ENCODE peak calls at places on chromosomes 3 and 15, in six cellular contexts. T, P, M, Y, E and C are unnamed samples.

GRCh38 chr3:55330355-55330754 is 156.8 kb downstream of the WNT5A start:
- DNase-seq in Y (peak), E (no peak), P (no peak), T (peak), M (no peak), C (peak)

GRCh38 chr3:117997201-117998049 is 1037.2 kb downstream of the IGSF11 start:
- DNase-seq in Y (peak), M (peak), E (peak), T (peak), P (peak), C (peak)

GRCh38 chr3:155554777-155555445 is 190.0 kb downstream of the PLCH1 start:
- DNase-seq in E (peak), M (no peak), P (no peak), T (no peak), Y (no peak), C (no peak)

GRCh38 chr3:7562892-7563291 is 702.0 kb downstream of the GRM7 start:
- DNase-seq in T (no peak), Y (no peak), P (no peak), M (no peak), E (no peak), C (no peak)

GRCh38 chr3:4983739-4984510 is 4.7 kb downstream of the BHLHE40 start:
- DNase-seq in P (no peak), M (peak), T (peak), Y (peak), E (peak), C (peak)

GRCh38 chr3:72907851-72908620 is 20.2 kb downstream of the GXYLT2 start:
- DNase-seq in E (no peak), T (no peak), Y (peak), P (no peak), M (no peak), C (peak)

GRCh38 chr15:54518145-54518941 is 540.1 kb downstream of the UNC13C start:
- DNase-seq in T (no peak), Y (no peak), P (no peak), E (no peak), M (no peak), C (no peak)

GRCh38 chr3:148615385-148615784 is 82.3 kb upstream of the AGTR1 start:
- DNase-seq in T (no peak), E (no peak), P (no peak), M (no peak), Y (no peak), C (no peak)

GRCh38 chr3:126259411-126260391 is 79.3 kb upstream of the ALDH1L1 start:
- DNase-seq in T (no peak), M (peak), Y (peak), P (no peak), E (no peak), C (peak)

GRCh38 chr15:38507570-38507969 is 53.6 kb downstream of the FAM98B start:
- DNase-seq in P (no peak), T (no peak), Y (no peak), E (no peak), M (no peak), C (no peak)

GRCh38 chr15:31554261-31554660 is 227.6 kb downstream of the KLF13 start:
- DNase-seq in T (no peak), P (no peak), Y (peak), M (no peak), E (no peak), C (peak)

GRCh38 chr3:46269556-46269955 is 27.3 kb downstream of the CCR3 start:
- DNase-seq in E (no peak), Y (no peak), M (no peak), P (no peak), T (no peak), C (no peak)

GRCh38 chr3:161890147-161890625 is 393.6 kb downstream of the OTOL1 start:
- DNase-seq in E (no peak), T (no peak), P (no peak), M (no peak), Y (peak), C (peak)

GRCh38 chr3:71723452-71724170 is 1.6 kb downstream of the EIF4E3 start:
- DNase-seq in E (no peak), M (no peak), Y (no peak), P (no peak), T (no peak), C (no peak)

GRCh38 chr3:17747184-17747889 is 4.9 kb upstream of the TBC1D5 start:
- DNase-seq in E (no peak), M (no peak), Y (no peak), P (no peak), T (no peak), C (no peak)

GRCh38 chr3:52237659-52238172 is 1.2 kb downstream of the TWF2 start:
- DNase-seq in P (no peak), M (no peak), Y (peak), T (peak), E (no peak), C (peak)

GRCh38 chr3:47850062-47850802 is 47.3 kb downstream of the DHX30 start:
- DNase-seq in E (no peak), Y (peak), P (no peak), M (peak), T (no peak), C (peak)

GRCh38 chr3:143307613-143308183 is 188.1 kb downstream of the CHST2 start:
- DNase-seq in T (peak), M (no peak), P (no peak), E (no peak), Y (no peak), C (peak)

GRCh38 chr3:4302747-4303146 is 422 bp upstream of the SETMAR start:
- DNase-seq in Y (no peak), M (no peak), T (no peak), P (no peak), E (no peak), C (no peak)

GRCh38 chr3:186824430-186825139 is 17.9 kb upstream of the ADIPOQ start:
- DNase-seq in Y (no peak), M (peak), E (no peak), T (no peak), P (no peak), C (no peak)

GRCh38 chr3:123290107-123290930 is 88.6 kb downstream of the SEC22A start:
- DNase-seq in E (no peak), T (no peak), Y (no peak), P (no peak), M (no peak), C (no peak)